ENCODE peak calls at places on chromosomes 2 and 18, in four cellular contexts. One of them, this sample, is unnamed.

GRCh38 chr2:10325278-10326145 is 22.8 kb downstream of the HPCAL1 start:
- DNase-seq in kidney: no peak
- DNase-seq in CD8-positive, alpha-beta T cell: no peak
- DNase-seq in tibial artery: no peak
- DNase-seq in this sample: no peak

GRCh38 chr2:84904717-84905174 is 710 bp upstream of the TMSB10 start:
- DNase-seq in kidney: peak
- DNase-seq in CD8-positive, alpha-beta T cell: peak
- DNase-seq in tibial artery: peak
- DNase-seq in this sample: no peak

GRCh38 chr2:42967959-42968674 is 175.7 kb upstream of the HAAO start:
- DNase-seq in kidney: no peak
- DNase-seq in CD8-positive, alpha-beta T cell: no peak
- DNase-seq in tibial artery: peak
- DNase-seq in this sample: no peak

GRCh38 chr2:47219970-47220369 is 64.9 kb upstream of the STPG4 start:
- DNase-seq in kidney: no peak
- DNase-seq in CD8-positive, alpha-beta T cell: no peak
- DNase-seq in tibial artery: peak
- DNase-seq in this sample: no peak

GRCh38 chr18:10370716-10371115 is 83.7 kb upstream of the APCDD1 start:
- DNase-seq in kidney: no peak
- DNase-seq in CD8-positive, alpha-beta T cell: no peak
- DNase-seq in tibial artery: no peak
- DNase-seq in this sample: no peak

GRCh38 chr2:101446869-101447268 is 28.0 kb downstream of the RFX8 start:
- DNase-seq in kidney: no peak
- DNase-seq in CD8-positive, alpha-beta T cell: no peak
- DNase-seq in tibial artery: no peak
- DNase-seq in this sample: no peak

GRCh38 chr2:220682616-220683015 is 889.5 kb downstream of the EPHA4 start:
- DNase-seq in kidney: no peak
- DNase-seq in CD8-positive, alpha-beta T cell: no peak
- DNase-seq in tibial artery: no peak
- DNase-seq in this sample: no peak

GRCh38 chr2:67455219-67456142 is 58.3 kb downstream of the ETAA1 start:
- DNase-seq in kidney: no peak
- DNase-seq in CD8-positive, alpha-beta T cell: no peak
- DNase-seq in tibial artery: no peak
- DNase-seq in this sample: no peak

DNA sequence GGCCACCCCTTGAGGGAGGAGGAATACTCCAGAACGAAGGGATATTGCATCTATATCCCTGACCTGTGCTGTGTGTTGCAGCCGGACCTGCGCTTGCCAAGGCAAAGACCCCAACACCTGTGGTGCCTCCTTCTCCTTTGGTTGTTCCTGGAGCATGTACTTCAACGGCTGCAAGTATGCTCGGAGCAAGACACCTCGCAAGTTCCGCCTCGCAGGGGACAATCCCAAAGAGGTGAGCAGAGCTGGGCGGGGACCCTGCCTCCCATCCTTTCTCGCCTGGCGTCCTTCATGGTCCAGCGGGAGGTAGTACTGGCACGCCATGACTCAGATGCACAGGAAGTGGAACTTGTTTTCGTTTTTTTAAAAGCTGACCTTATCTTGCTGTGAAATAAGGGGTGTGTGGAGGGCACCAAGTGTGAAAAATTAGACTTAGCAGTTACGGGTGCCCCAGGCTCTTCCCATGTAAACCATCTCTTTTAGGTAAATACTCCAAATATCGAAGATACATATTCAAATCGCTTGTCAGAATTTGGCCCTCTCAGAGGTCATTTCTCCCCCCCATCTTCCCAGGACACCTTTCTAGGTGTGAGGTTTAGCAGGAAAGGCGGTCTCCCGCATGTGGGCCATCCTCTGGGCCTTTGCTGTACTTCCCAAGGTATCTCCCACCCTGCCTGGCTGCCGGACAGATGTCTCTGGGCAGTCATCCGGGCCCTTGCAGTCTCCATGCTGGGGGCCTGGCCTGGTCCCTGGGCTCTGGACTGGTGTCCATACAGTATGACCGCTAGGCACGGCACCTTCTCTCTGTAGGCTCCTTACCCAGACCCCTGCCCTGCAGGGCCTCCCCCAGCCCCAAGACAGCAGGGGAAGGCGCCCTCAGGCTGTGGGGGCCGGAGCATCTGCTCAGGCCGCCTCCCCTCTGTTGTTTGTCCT is 57.6 kb downstream of the BOLA3 start:
- DNase-seq in kidney: no peak
- DNase-seq in CD8-positive, alpha-beta T cell: no peak
- DNase-seq in tibial artery: no peak
- DNase-seq in this sample: no peak
- TF ChIP-seq CTCF in kidney: no peak
- TF ChIP-seq CTCF in CD8-positive, alpha-beta T cell: no peak
- TF ChIP-seq CTCF in tibial artery: no peak
- TF ChIP-seq CTCF in this sample: no peak

DNA sequence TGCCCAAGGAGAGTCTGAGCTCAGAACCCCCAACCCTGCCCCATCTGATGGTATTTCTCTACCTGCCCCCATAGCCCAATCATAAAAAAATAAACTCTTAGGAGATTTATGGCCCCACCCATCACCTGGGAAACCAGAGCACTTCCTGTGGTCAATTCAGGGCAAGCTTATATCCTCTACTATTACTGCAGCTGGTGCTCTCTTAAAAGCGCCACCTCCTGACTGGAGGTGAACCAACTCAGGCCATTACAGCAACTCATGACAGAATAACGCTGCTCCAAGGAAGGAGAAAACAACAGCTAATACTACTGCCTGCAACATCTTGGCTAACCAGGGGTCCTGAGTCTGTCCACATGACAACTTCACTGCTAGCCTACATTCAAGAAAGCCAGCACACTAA is 195.7 kb downstream of the MTCL1 start:
- DNase-seq in kidney: no peak
- DNase-seq in CD8-positive, alpha-beta T cell: no peak
- DNase-seq in tibial artery: no peak
- DNase-seq in this sample: no peak
- TF ChIP-seq CTCF in kidney: no peak
- TF ChIP-seq CTCF in CD8-positive, alpha-beta T cell: no peak
- TF ChIP-seq CTCF in tibial artery: no peak
- TF ChIP-seq CTCF in this sample: no peak

DNA sequence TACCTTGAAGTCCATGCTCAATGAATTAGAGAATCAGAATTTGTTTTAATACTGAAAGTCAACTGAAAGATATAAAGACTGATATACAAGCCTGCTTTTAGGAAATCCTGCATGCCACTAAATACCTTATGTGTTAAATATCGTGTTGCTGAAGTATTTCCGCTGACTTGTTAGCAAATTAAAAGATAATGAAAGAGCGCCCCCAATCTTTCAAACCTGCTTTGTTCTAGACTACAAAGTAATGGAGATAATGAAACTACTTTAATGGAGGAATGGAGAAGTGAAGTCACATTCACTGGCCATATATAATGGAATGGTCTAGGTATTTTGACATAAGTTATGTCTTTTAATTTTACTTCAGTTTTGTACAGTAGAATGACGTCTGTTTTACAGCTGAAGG is 95.7 kb downstream of the ASXL3 start:
- DNase-seq in kidney: no peak
- DNase-seq in CD8-positive, alpha-beta T cell: no peak
- DNase-seq in tibial artery: no peak
- DNase-seq in this sample: no peak
- TF ChIP-seq CTCF in kidney: no peak
- TF ChIP-seq CTCF in CD8-positive, alpha-beta T cell: no peak
- TF ChIP-seq CTCF in tibial artery: no peak
- TF ChIP-seq CTCF in this sample: no peak

DNA sequence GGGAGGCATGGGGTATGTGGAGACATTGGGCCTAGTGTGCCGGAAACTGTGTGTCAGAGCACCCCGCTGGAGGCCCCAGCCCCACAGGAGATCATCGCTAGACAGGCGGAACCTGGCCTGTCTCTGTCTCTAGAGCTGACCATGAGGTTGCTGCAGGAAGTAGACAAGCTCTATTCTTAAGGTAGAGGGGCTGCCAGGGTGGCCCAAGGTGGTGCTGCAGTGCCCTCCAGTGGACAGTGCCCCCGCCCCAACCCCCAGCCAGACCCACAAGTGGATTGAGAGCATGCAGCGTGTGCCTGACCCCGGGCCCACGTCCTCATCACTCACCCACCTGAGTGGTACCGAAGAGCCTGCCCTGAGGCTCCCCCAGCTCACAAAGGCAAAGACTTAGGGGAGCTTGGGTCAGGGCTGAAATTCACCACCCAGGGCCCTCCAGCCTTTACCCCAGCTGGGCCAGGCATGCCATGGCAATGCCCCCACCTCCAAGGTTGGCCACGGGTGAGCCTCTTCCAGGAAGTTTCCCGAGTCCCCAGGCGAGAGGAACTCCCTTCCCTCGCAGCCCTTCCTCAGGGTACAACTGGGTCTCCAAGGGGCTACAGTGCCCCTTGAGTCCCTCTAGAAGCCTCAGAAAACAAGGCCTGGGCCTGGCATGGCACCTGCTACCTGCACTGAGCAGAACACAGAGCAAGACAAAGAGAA is 155.0 kb downstream of the TTC32 start:
- DNase-seq in kidney: no peak
- DNase-seq in CD8-positive, alpha-beta T cell: no peak
- DNase-seq in tibial artery: no peak
- DNase-seq in this sample: no peak
- TF ChIP-seq CTCF in kidney: no peak
- TF ChIP-seq CTCF in CD8-positive, alpha-beta T cell: no peak
- TF ChIP-seq CTCF in tibial artery: no peak
- TF ChIP-seq CTCF in this sample: no peak

GRCh38 chr18:79544386-79544963 is 135.1 kb upstream of the CTDP1 start:
- DNase-seq in kidney: peak
- DNase-seq in CD8-positive, alpha-beta T cell: no peak
- DNase-seq in tibial artery: peak
- DNase-seq in this sample: no peak
- TF ChIP-seq CTCF in kidney: no peak
- TF ChIP-seq CTCF in CD8-positive, alpha-beta T cell: no peak
- TF ChIP-seq CTCF in tibial artery: no peak
- TF ChIP-seq CTCF in this sample: no peak

GRCh38 chr18:38886852-38887670 is 1321.5 kb upstream of the CELF4 start:
- DNase-seq in kidney: no peak
- DNase-seq in CD8-positive, alpha-beta T cell: no peak
- DNase-seq in tibial artery: no peak
- DNase-seq in this sample: no peak
- TF ChIP-seq CTCF in kidney: no peak
- TF ChIP-seq CTCF in CD8-positive, alpha-beta T cell: no peak
- TF ChIP-seq CTCF in tibial artery: no peak
- TF ChIP-seq CTCF in this sample: no peak

This sample was measured in activated B cell treated with CpG ODN at 0.5 μM for 24 hours.